ENCODE peak calls at places on chromosomes 5 and 9, in seven cellular contexts. One of them, this sample, is unnamed.

GRCh38 chr9:83307051-83307724 is 231.0 kb downstream of the FRMD3 start:
- DNase-seq in WTC11: no peak
- DNase-seq in dorsolateral prefrontal cortex: no peak
- DNase-seq in OCI-LY7: no peak
- DNase-seq in GM13977: no peak
- DNase-seq in AG04450: no peak
- DNase-seq in GM23338: no peak
- DNase-seq in this sample: no peak

GRCh38 chr5:97542469-97542868 is 359.4 kb upstream of the RIOK2 start:
- DNase-seq in WTC11: no peak
- DNase-seq in dorsolateral prefrontal cortex: no peak
- DNase-seq in OCI-LY7: no peak
- DNase-seq in GM13977: no peak
- DNase-seq in AG04450: no peak
- DNase-seq in GM23338: no peak
- DNase-seq in this sample: no peak

GRCh38 chr5:16992444-16992843 is 56.4 kb upstream of the MYO10 start:
- DNase-seq in WTC11: no peak
- DNase-seq in dorsolateral prefrontal cortex: no peak
- DNase-seq in OCI-LY7: no peak
- DNase-seq in GM13977: no peak
- DNase-seq in AG04450: no peak
- DNase-seq in GM23338: no peak
- DNase-seq in this sample: no peak

GRCh38 chr9:107224252-107224651 is 58.8 kb upstream of the RAD23B start:
- DNase-seq in WTC11: no peak
- DNase-seq in dorsolateral prefrontal cortex: no peak
- DNase-seq in OCI-LY7: no peak
- DNase-seq in GM13977: no peak
- DNase-seq in AG04450: no peak
- DNase-seq in GM23338: no peak
- DNase-seq in this sample: no peak

GRCh38 chr5:90477816-90478215 is 3.2 kb downstream of the POLR3G start:
- DNase-seq in WTC11: no peak
- DNase-seq in dorsolateral prefrontal cortex: no peak
- DNase-seq in OCI-LY7: no peak
- DNase-seq in GM13977: no peak
- DNase-seq in AG04450: no peak
- DNase-seq in GM23338: no peak
- DNase-seq in this sample: no peak

GRCh38 chr9:69546265-69546664 is 125.9 kb downstream of the APBA1 start:
- DNase-seq in WTC11: peak
- DNase-seq in dorsolateral prefrontal cortex: no peak
- DNase-seq in OCI-LY7: no peak
- DNase-seq in GM13977: no peak
- DNase-seq in AG04450: no peak
- DNase-seq in GM23338: peak
- DNase-seq in this sample: peak

GRCh38 chr9:126613656-126614055 is at the start of gene LMX1B:
- DNase-seq in WTC11: peak
- DNase-seq in dorsolateral prefrontal cortex: no peak
- DNase-seq in OCI-LY7: no peak
- DNase-seq in GM13977: peak
- DNase-seq in AG04450: no peak
- DNase-seq in GM23338: peak
- DNase-seq in this sample: peak

GRCh38 chr9:109098221-109098959 is 21.4 kb downstream of the TMEM245 start:
- DNase-seq in WTC11: no peak
- DNase-seq in dorsolateral prefrontal cortex: no peak
- DNase-seq in OCI-LY7: no peak
- DNase-seq in GM13977: no peak
- DNase-seq in AG04450: no peak
- DNase-seq in GM23338: peak
- DNase-seq in this sample: peak

GRCh38 chr9:131856105-131856504 is 116.2 kb upstream of the RAPGEF1 start:
- DNase-seq in WTC11: peak
- DNase-seq in dorsolateral prefrontal cortex: no peak
- DNase-seq in OCI-LY7: no peak
- DNase-seq in GM13977: no peak
- DNase-seq in AG04450: no peak
- DNase-seq in GM23338: peak
- DNase-seq in this sample: no peak

GRCh38 chr5:43033845-43034590 is 6.1 kb downstream of the ANXA2R start:
- DNase-seq in WTC11: peak
- DNase-seq in dorsolateral prefrontal cortex: no peak
- DNase-seq in OCI-LY7: no peak
- DNase-seq in GM13977: no peak
- DNase-seq in AG04450: no peak
- DNase-seq in GM23338: peak
- DNase-seq in this sample: no peak

GRCh38 chr9:977361-978116 is 1.1 kb downstream of the DMRT3 start:
- DNase-seq in WTC11: peak
- DNase-seq in dorsolateral prefrontal cortex: no peak
- DNase-seq in OCI-LY7: no peak
- DNase-seq in GM13977: no peak
- DNase-seq in AG04450: no peak
- DNase-seq in GM23338: peak
- DNase-seq in this sample: no peak

GRCh38 chr9:978117-978830 is 1.8 kb downstream of the DMRT3 start:
- DNase-seq in WTC11: no peak
- DNase-seq in dorsolateral prefrontal cortex: no peak
- DNase-seq in OCI-LY7: no peak
- DNase-seq in GM13977: no peak
- DNase-seq in AG04450: no peak
- DNase-seq in GM23338: peak
- DNase-seq in this sample: no peak

GRCh38 chr9:975740-976257 is 656 bp upstream of the DMRT3 start:
- DNase-seq in WTC11: no peak
- DNase-seq in dorsolateral prefrontal cortex: no peak
- DNase-seq in OCI-LY7: no peak
- DNase-seq in GM13977: no peak
- DNase-seq in AG04450: no peak
- DNase-seq in GM23338: no peak
- DNase-seq in this sample: no peak

GRCh38 chr9:976258-976804 is at the start of gene DMRT3:
- DNase-seq in WTC11: peak
- DNase-seq in dorsolateral prefrontal cortex: no peak
- DNase-seq in OCI-LY7: no peak
- DNase-seq in GM13977: peak
- DNase-seq in AG04450: no peak
- DNase-seq in GM23338: peak
- DNase-seq in this sample: peak

GRCh38 chr9:976805-977360 is 428 bp downstream of the DMRT3 start:
- DNase-seq in WTC11: peak
- DNase-seq in dorsolateral prefrontal cortex: no peak
- DNase-seq in OCI-LY7: no peak
- DNase-seq in GM13977: peak
- DNase-seq in AG04450: no peak
- DNase-seq in GM23338: peak
- DNase-seq in this sample: peak
- TF ChIP-seq CTCF in WTC11: no peak
- TF ChIP-seq CTCF in dorsolateral prefrontal cortex: no peak
- TF ChIP-seq CTCF in OCI-LY7: no peak
- TF ChIP-seq CTCF in GM13977: no peak
- TF ChIP-seq CTCF in AG04450: no peak
- TF ChIP-seq CTCF in GM23338: no peak
- TF ChIP-seq CTCF in this sample: no peak

GRCh38 chr5:8756498-8757084 is 789.3 kb downstream of the SEMA5A start:
- DNase-seq in WTC11: peak
- DNase-seq in dorsolateral prefrontal cortex: no peak
- DNase-seq in OCI-LY7: peak
- DNase-seq in GM13977: peak
- DNase-seq in AG04450: no peak
- DNase-seq in GM23338: peak
- DNase-seq in this sample: peak
- TF ChIP-seq CTCF in WTC11: peak
- TF ChIP-seq CTCF in dorsolateral prefrontal cortex: peak
- TF ChIP-seq CTCF in OCI-LY7: peak
- TF ChIP-seq CTCF in GM13977: peak
- TF ChIP-seq CTCF in AG04450: peak
- TF ChIP-seq CTCF in GM23338: peak
- TF ChIP-seq CTCF in this sample: peak

GRCh38 chr5:9430306-9430705 is 115.6 kb downstream of the SEMA5A start:
- DNase-seq in WTC11: no peak
- DNase-seq in dorsolateral prefrontal cortex: no peak
- DNase-seq in OCI-LY7: no peak
- DNase-seq in GM13977: no peak
- DNase-seq in AG04450: no peak
- DNase-seq in GM23338: no peak
- DNase-seq in this sample: no peak

GRCh38 chr5:9431496-9432258 is 114.2 kb downstream of the SEMA5A start:
- DNase-seq in WTC11: no peak
- DNase-seq in dorsolateral prefrontal cortex: no peak
- DNase-seq in OCI-LY7: no peak
- DNase-seq in GM13977: no peak
- DNase-seq in AG04450: no peak
- DNase-seq in GM23338: peak
- DNase-seq in this sample: no peak

GRCh38 chr5:9431151-9431495 is 114.8 kb downstream of the SEMA5A start:
- DNase-seq in WTC11: no peak
- DNase-seq in dorsolateral prefrontal cortex: no peak
- DNase-seq in OCI-LY7: no peak
- DNase-seq in GM13977: no peak
- DNase-seq in AG04450: no peak
- DNase-seq in GM23338: no peak
- DNase-seq in this sample: no peak

GRCh38 chr5:9428272-9428671 is 117.6 kb downstream of the SEMA5A start:
- DNase-seq in WTC11: no peak
- DNase-seq in dorsolateral prefrontal cortex: no peak
- DNase-seq in OCI-LY7: no peak
- DNase-seq in GM13977: no peak
- DNase-seq in AG04450: no peak
- DNase-seq in GM23338: no peak
- DNase-seq in this sample: no peak

DNA sequence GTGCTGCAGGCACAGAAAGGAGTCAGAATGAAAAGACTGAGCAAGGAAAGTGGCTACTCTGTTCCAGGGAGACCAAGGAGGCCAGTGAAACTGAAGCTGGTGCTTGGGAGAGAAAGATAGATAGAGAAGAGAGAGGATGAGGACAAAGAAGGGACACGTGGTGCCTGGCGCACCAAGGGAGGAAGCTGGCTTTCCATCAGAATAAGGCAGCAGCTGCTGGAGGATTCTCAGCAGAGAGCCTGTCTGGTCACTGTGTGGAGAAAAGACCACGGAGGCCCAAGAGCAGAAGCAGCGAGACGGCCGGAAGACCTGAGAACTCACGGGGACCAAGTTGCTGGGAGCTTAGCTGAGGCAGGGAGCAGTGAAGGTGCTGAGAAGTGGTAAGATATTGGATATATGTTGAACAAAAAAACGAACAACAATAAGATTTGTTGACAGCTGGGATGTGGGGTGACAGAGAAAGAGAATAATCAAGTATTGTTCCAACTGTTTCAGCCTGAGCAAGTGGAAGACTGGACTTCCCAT is 116.1 kb downstream of the SEMA5A start:
- DNase-seq in WTC11: no peak
- DNase-seq in dorsolateral prefrontal cortex: no peak
- DNase-seq in OCI-LY7: no peak
- DNase-seq in GM13977: no peak
- DNase-seq in AG04450: no peak
- DNase-seq in GM23338: no peak
- DNase-seq in this sample: no peak
- TF ChIP-seq CTCF in WTC11: no peak
- TF ChIP-seq CTCF in dorsolateral prefrontal cortex: no peak
- TF ChIP-seq CTCF in OCI-LY7: no peak
- TF ChIP-seq CTCF in GM13977: no peak
- TF ChIP-seq CTCF in AG04450: no peak
- TF ChIP-seq CTCF in GM23338: no peak
- TF ChIP-seq CTCF in this sample: no peak

DNA sequence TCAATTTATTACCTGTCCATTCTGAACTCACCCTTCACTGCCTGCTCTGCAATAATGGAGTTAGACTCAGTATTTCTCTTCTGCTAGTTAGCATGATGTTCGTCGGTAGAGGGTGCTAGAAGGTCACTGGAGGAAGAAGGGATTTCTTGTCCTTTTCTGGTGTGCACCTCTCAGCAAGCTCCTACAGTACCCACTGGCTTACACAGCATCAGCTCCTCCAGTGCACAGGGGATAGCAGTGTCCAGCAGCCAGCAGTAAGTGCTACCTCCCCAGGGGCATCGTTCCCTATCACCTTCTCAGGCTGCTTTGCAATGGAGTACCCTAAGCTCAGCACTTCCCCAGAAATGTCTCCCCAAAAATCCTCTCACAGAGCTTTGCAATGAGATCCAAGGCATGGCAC is 45.9 kb upstream of the APC start:
- DNase-seq in WTC11: peak
- DNase-seq in dorsolateral prefrontal cortex: no peak
- DNase-seq in OCI-LY7: peak
- DNase-seq in GM13977: peak
- DNase-seq in AG04450: no peak
- DNase-seq in GM23338: peak
- DNase-seq in this sample: no peak
- TF ChIP-seq CTCF in WTC11: no peak
- TF ChIP-seq CTCF in dorsolateral prefrontal cortex: no peak
- TF ChIP-seq CTCF in OCI-LY7: peak
- TF ChIP-seq CTCF in GM13977: peak
- TF ChIP-seq CTCF in AG04450: peak
- TF ChIP-seq CTCF in GM23338: peak
- TF ChIP-seq CTCF in this sample: no peak

GRCh38 chr9:124263800-124264426 is 6.2 kb downstream of the NEK6 start:
- DNase-seq in WTC11: no peak
- DNase-seq in dorsolateral prefrontal cortex: no peak
- DNase-seq in OCI-LY7: no peak
- DNase-seq in GM13977: no peak
- DNase-seq in AG04450: no peak
- DNase-seq in GM23338: no peak
- DNase-seq in this sample: no peak
- TF ChIP-seq CTCF in WTC11: no peak
- TF ChIP-seq CTCF in dorsolateral prefrontal cortex: no peak
- TF ChIP-seq CTCF in OCI-LY7: no peak
- TF ChIP-seq CTCF in GM13977: no peak
- TF ChIP-seq CTCF in AG04450: no peak
- TF ChIP-seq CTCF in GM23338: no peak
- TF ChIP-seq CTCF in this sample: no peak

DNA sequence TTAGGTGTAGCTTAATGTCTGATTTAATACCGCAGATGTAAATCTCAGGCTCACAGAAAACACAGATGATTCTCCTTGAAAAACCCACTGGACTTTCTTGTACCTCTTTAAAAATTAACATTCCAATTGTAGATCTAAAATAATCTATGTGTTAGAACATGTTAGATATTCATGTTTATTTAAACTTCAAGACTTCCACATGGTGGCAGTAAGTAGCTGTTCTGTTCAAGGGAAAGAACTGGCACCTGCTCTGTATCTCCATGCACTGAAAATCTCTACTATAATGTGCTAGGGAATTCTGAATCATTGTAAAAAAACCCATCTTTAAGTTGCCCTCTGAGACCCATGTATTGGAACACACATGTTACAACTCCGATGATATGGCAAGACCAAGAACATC is 366.9 kb downstream of the DMRTA1 start:
- DNase-seq in WTC11: no peak
- DNase-seq in dorsolateral prefrontal cortex: no peak
- DNase-seq in OCI-LY7: peak
- DNase-seq in GM13977: no peak
- DNase-seq in AG04450: no peak
- DNase-seq in GM23338: peak
- DNase-seq in this sample: no peak
- TF ChIP-seq CTCF in WTC11: no peak
- TF ChIP-seq CTCF in dorsolateral prefrontal cortex: peak
- TF ChIP-seq CTCF in OCI-LY7: peak
- TF ChIP-seq CTCF in GM13977: peak
- TF ChIP-seq CTCF in AG04450: peak
- TF ChIP-seq CTCF in GM23338: peak
- TF ChIP-seq CTCF in this sample: peak

GRCh38 chr5:155167736-155168135 is 154.2 kb downstream of the KIF4B start:
- DNase-seq in WTC11: no peak
- DNase-seq in dorsolateral prefrontal cortex: no peak
- DNase-seq in OCI-LY7: no peak
- DNase-seq in GM13977: no peak
- DNase-seq in AG04450: no peak
- DNase-seq in GM23338: no peak
- DNase-seq in this sample: no peak
- TF ChIP-seq CTCF in WTC11: no peak
- TF ChIP-seq CTCF in dorsolateral prefrontal cortex: no peak
- TF ChIP-seq CTCF in OCI-LY7: no peak
- TF ChIP-seq CTCF in GM13977: no peak
- TF ChIP-seq CTCF in AG04450: no peak
- TF ChIP-seq CTCF in GM23338: no peak
- TF ChIP-seq CTCF in this sample: no peak

This sample was measured in nephron progenitor cell.